ENCODE peak calls at places on chromosomes 12 and 14, in six cellular contexts. O is NCI-H345, T is GM12891, L is endothelial cell, K is HCEC 1CT, X is amniotic stem cell. V is an unnamed sample.

GRCh38 chr12:69161835-69162234 is 77.5 kb upstream of the CPSF6 start:
- DNase-seq in O (peak; percentile 8), T (peak; percentile 39), L (no peak), K (no peak), X (no peak), V (peak; percentile 31)

GRCh38 chr12:15754233-15754632 is 35.0 kb downstream of the EPS8 start:
- DNase-seq in O (no peak), T (no peak), L (no peak), K (peak; percentile 55), X (no peak), V (no peak)

GRCh38 chr12:31931796-31932715 is 27.2 kb upstream of the RESF1 start:
- DNase-seq in O (no peak), T (no peak), L (no peak), K (no peak), X (no peak), V (no peak)

GRCh38 chr14:71733210-71733883 is 198.9 kb upstream of the RGS6 start:
- DNase-seq in O (no peak), T (no peak), L (no peak), K (no peak), X (no peak), V (no peak)

GRCh38 chr12:542290-543113 is 82.8 kb downstream of the B4GALNT3 start:
- DNase-seq in O (no peak), T (no peak), L (peak; percentile 49), K (no peak), X (no peak), V (no peak)

GRCh38 chr14:55160989-55161388 is 30.4 kb downstream of the DLGAP5 start:
- DNase-seq in O (no peak), T (no peak), L (no peak), K (peak; percentile 43), X (no peak), V (no peak)

GRCh38 chr12:124754949-124755800 is 108.5 kb downstream of the SCARB1 start:
- DNase-seq in O (peak; percentile 91), T (no peak), L (no peak), K (peak; percentile 86), X (no peak), V (peak; percentile 52)

GRCh38 chr14:96754845-96755184 is 42.4 kb upstream of the VRK1 start:
- DNase-seq in O (peak; percentile 71), T (no peak), L (no peak), K (peak; percentile 21), X (no peak), V (peak; percentile 91)

GRCh38 chr12:42918387-42918786 is 328.8 kb upstream of the PRICKLE1 start:
- DNase-seq in O (no peak), T (no peak), L (no peak), K (no peak), X (no peak), V (no peak)